ENCODE peak calls at places on chromosomes 11 and 22, in four cellular contexts. One of them, this sample, is unnamed.

GRCh38 chr22:27139935-27140493 is 482.6 kb downstream of the MIAT start:
- DNase-seq in tibial artery: no peak
- DNase-seq in activated B cell treated with CpG ODN at 0.5 μM for 24 hours: no peak
- DNase-seq in AG09319: no peak
- DNase-seq in this sample: no peak

GRCh38 chr11:47412152-47412746 is 3.9 kb downstream of the SLC39A13 start:
- DNase-seq in tibial artery: no peak
- DNase-seq in activated B cell treated with CpG ODN at 0.5 μM for 24 hours: peak; percentile 60
- DNase-seq in AG09319: no peak
- DNase-seq in this sample: peak; percentile 54

GRCh38 chr22:49300951-49301397 is 526.7 kb downstream of the BRD1 start:
- DNase-seq in tibial artery: peak; percentile 28
- DNase-seq in activated B cell treated with CpG ODN at 0.5 μM for 24 hours: no peak
- DNase-seq in AG09319: no peak
- DNase-seq in this sample: no peak

GRCh38 chr11:118846181-118846946 is 37.3 kb upstream of the CXCR5 start:
- DNase-seq in tibial artery: no peak
- DNase-seq in activated B cell treated with CpG ODN at 0.5 μM for 24 hours: no peak
- DNase-seq in AG09319: no peak
- DNase-seq in this sample: no peak

GRCh38 chr11:68401856-68402255 is 58.7 kb upstream of the PPP6R3 start:
- DNase-seq in tibial artery: no peak
- DNase-seq in activated B cell treated with CpG ODN at 0.5 μM for 24 hours: no peak
- DNase-seq in AG09319: no peak
- DNase-seq in this sample: no peak

GRCh38 chr22:39664485-39665200 is 94.1 kb downstream of the CACNA1I start:
- DNase-seq in tibial artery: no peak
- DNase-seq in activated B cell treated with CpG ODN at 0.5 μM for 24 hours: peak; percentile 27
- DNase-seq in AG09319: no peak
- DNase-seq in this sample: no peak

GRCh38 chr11:134519788-134520187 is 107.7 kb upstream of the B3GAT1 start:
- DNase-seq in tibial artery: no peak
- DNase-seq in activated B cell treated with CpG ODN at 0.5 μM for 24 hours: no peak
- DNase-seq in AG09319: no peak
- DNase-seq in this sample: no peak

GRCh38 chr22:22681221-22681739 is 36.9 kb downstream of the GGTLC2 start:
- DNase-seq in tibial artery: no peak
- DNase-seq in activated B cell treated with CpG ODN at 0.5 μM for 24 hours: no peak
- DNase-seq in AG09319: peak; percentile 10
- DNase-seq in this sample: no peak

GRCh38 chr11:102347526-102348331 is 715 bp downstream of the BIRC2 start:
- DNase-seq in tibial artery: no peak
- DNase-seq in activated B cell treated with CpG ODN at 0.5 μM for 24 hours: no peak
- DNase-seq in AG09319: no peak
- DNase-seq in this sample: no peak

GRCh38 chr11:28400236-28401100 is 292.3 kb downstream of the METTL15 start:
- DNase-seq in tibial artery: no peak
- DNase-seq in activated B cell treated with CpG ODN at 0.5 μM for 24 hours: no peak
- DNase-seq in AG09319: peak; percentile 36
- DNase-seq in this sample: no peak

GRCh38 chr11:27718853-27719574 is 18.8 kb upstream of the BDNF start:
- DNase-seq in tibial artery: peak; percentile 65
- DNase-seq in activated B cell treated with CpG ODN at 0.5 μM for 24 hours: no peak
- DNase-seq in AG09319: no peak
- DNase-seq in this sample: no peak

GRCh38 chr11:8059571-8060011 is 21.4 kb upstream of the TUB start:
- DNase-seq in tibial artery: no peak
- DNase-seq in activated B cell treated with CpG ODN at 0.5 μM for 24 hours: no peak
- DNase-seq in AG09319: no peak
- DNase-seq in this sample: no peak

GRCh38 chr22:30821863-30822215 is 127.2 kb downstream of the OSBP2 start:
- DNase-seq in tibial artery: peak; percentile 46
- DNase-seq in activated B cell treated with CpG ODN at 0.5 μM for 24 hours: no peak
- DNase-seq in AG09319: no peak
- DNase-seq in this sample: no peak

GRCh38 chr11:266676-267439 is 11.3 kb upstream of the NLRP6 start:
- DNase-seq in tibial artery: peak; percentile 66
- DNase-seq in activated B cell treated with CpG ODN at 0.5 μM for 24 hours: no peak
- DNase-seq in AG09319: no peak
- DNase-seq in this sample: no peak

GRCh38 chr11:46686886-46687810 is 13.3 kb downstream of the ARHGAP1 start:
- DNase-seq in tibial artery: no peak
- DNase-seq in activated B cell treated with CpG ODN at 0.5 μM for 24 hours: no peak
- DNase-seq in AG09319: peak; percentile 22
- DNase-seq in this sample: no peak

GRCh38 chr11:27907534-27907933 is 200.4 kb downstream of the KIF18A start:
- DNase-seq in tibial artery: no peak
- DNase-seq in activated B cell treated with CpG ODN at 0.5 μM for 24 hours: no peak
- DNase-seq in AG09319: no peak
- DNase-seq in this sample: no peak

GRCh38 chr11:11265994-11266606 is 87.0 kb downstream of the CSNK2A3 start:
- DNase-seq in tibial artery: no peak
- DNase-seq in activated B cell treated with CpG ODN at 0.5 μM for 24 hours: no peak
- DNase-seq in AG09319: no peak
- DNase-seq in this sample: peak; percentile 26

GRCh38 chr11:2681408-2682145 is 18.2 kb downstream of the KCNQ1OT1 start:
- DNase-seq in tibial artery: no peak
- DNase-seq in activated B cell treated with CpG ODN at 0.5 μM for 24 hours: no peak
- DNase-seq in AG09319: no peak
- DNase-seq in this sample: peak; percentile 6

GRCh38 chr11:72736452-72737069 is 15.6 kb downstream of the ARAP1 start:
- DNase-seq in tibial artery: no peak
- DNase-seq in activated B cell treated with CpG ODN at 0.5 μM for 24 hours: peak; percentile 47
- DNase-seq in AG09319: no peak
- DNase-seq in this sample: peak; percentile 78

GRCh38 chr22:37534445-37534844 is 15.2 kb upstream of the CARD10 start:
- DNase-seq in tibial artery: no peak
- DNase-seq in activated B cell treated with CpG ODN at 0.5 μM for 24 hours: no peak
- DNase-seq in AG09319: no peak
- DNase-seq in this sample: no peak

GRCh38 chr11:1226981-1227550 is 4.2 kb downstream of the MUC5B start:
- DNase-seq in tibial artery: peak; percentile 61
- DNase-seq in activated B cell treated with CpG ODN at 0.5 μM for 24 hours: no peak
- DNase-seq in AG09319: no peak
- DNase-seq in this sample: no peak

GRCh38 chr11:34466802-34467488 is 28.2 kb downstream of the CAT start:
- DNase-seq in tibial artery: no peak
- DNase-seq in activated B cell treated with CpG ODN at 0.5 μM for 24 hours: no peak
- DNase-seq in AG09319: no peak
- DNase-seq in this sample: no peak

GRCh38 chr11:67287355-67288197 is 1.5 kb upstream of the ANKRD13D start:
- DNase-seq in tibial artery: no peak
- DNase-seq in activated B cell treated with CpG ODN at 0.5 μM for 24 hours: no peak
- DNase-seq in AG09319: no peak
- DNase-seq in this sample: no peak

GRCh38 chr11:67285541-67286498 is 3.3 kb upstream of the ANKRD13D start:
- DNase-seq in tibial artery: no peak
- DNase-seq in activated B cell treated with CpG ODN at 0.5 μM for 24 hours: no peak
- DNase-seq in AG09319: no peak
- DNase-seq in this sample: peak; percentile 67

GRCh38 chr11:67284811-67285540 is 4.1 kb upstream of the ANKRD13D start:
- DNase-seq in tibial artery: no peak
- DNase-seq in activated B cell treated with CpG ODN at 0.5 μM for 24 hours: no peak
- DNase-seq in AG09319: no peak
- DNase-seq in this sample: no peak

GRCh38 chr11:67288198-67288451 is 978 bp upstream of the ANKRD13D start:
- DNase-seq in tibial artery: no peak
- DNase-seq in activated B cell treated with CpG ODN at 0.5 μM for 24 hours: no peak
- DNase-seq in AG09319: no peak
- DNase-seq in this sample: no peak

GRCh38 chr11:67286621-67287333 is 2.3 kb upstream of the ANKRD13D start:
- DNase-seq in tibial artery: no peak
- DNase-seq in activated B cell treated with CpG ODN at 0.5 μM for 24 hours: no peak
- DNase-seq in AG09319: no peak
- DNase-seq in this sample: no peak
- TF ChIP-seq CTCF in tibial artery: no peak
- TF ChIP-seq CTCF in activated B cell treated with CpG ODN at 0.5 μM for 24 hours: no peak
- TF ChIP-seq CTCF in AG09319: no peak
- TF ChIP-seq CTCF in this sample: no peak

DNA sequence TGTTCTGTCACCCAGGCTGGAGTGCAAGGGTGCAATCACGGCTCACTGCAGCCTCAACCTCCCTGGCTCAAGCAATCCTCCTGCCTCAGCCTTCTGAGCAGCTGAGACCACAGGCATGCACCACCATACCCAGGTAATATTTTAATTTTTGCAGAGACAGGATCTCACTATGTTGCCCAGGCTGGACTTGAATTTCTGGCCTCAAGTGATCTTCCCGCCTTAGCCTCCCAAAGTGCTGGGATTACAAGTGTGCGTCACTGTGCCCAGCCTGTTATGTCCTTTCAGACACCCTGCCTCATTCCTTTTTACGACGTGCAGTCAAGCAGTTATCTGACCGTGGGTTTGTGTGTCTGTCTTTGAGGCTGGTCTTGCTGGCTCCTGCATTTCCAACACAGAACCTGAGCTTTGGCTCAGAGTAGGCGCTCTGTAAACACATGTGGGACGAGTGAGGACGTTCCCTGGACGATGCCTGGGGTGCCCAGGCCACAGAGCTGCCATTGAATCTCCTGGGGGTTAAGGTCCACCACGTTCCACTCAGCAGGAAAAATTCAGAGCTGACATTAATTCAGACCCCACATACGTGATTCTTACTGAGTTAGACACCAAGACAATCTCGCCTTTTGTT is 21.6 kb upstream of the EMID1 start:
- DNase-seq in tibial artery: peak; percentile 13
- DNase-seq in activated B cell treated with CpG ODN at 0.5 μM for 24 hours: no peak
- DNase-seq in AG09319: no peak
- DNase-seq in this sample: no peak
- TF ChIP-seq CTCF in tibial artery: no peak
- TF ChIP-seq CTCF in activated B cell treated with CpG ODN at 0.5 μM for 24 hours: no peak
- TF ChIP-seq CTCF in AG09319: no peak
- TF ChIP-seq CTCF in this sample: no peak

DNA sequence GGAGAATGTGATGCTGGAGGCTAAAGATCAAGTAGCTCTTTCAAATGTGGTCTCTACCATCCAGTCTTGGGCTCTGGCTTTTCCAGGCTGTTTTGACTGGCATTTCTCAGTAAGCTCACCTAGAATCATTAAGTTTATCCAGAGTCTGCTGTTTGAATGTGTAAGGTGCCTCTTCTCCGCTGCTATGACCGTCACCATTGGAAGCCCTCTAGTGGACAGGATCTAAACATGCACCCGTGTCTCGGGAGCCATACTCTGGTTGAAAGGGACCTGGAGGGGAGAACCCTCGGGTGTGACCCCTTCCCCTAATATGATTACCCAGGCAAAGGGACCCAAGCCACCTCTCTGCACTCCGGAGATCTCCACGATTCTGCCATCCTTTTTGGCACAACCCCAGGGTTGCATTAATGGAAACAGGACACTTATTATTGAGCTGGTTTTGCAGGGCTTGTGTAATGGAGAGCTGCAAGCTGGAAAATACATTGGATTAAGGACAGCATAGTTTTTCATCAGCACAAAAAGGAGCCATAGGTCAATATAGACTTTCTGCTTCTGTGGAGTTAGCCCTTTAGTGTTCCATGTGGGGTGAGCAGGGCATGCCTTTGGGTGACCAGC is 191.0 kb upstream of the LARGE1 start:
- DNase-seq in tibial artery: no peak
- DNase-seq in activated B cell treated with CpG ODN at 0.5 μM for 24 hours: peak; percentile 17
- DNase-seq in AG09319: no peak
- DNase-seq in this sample: no peak
- TF ChIP-seq CTCF in tibial artery: peak; percentile 56
- TF ChIP-seq CTCF in activated B cell treated with CpG ODN at 0.5 μM for 24 hours: no peak
- TF ChIP-seq CTCF in AG09319: peak; percentile 36
- TF ChIP-seq CTCF in this sample: peak; percentile 30

GRCh38 chr11:65381721-65382035 is 768 bp downstream of the SLC25A45 start:
- DNase-seq in tibial artery: no peak
- DNase-seq in activated B cell treated with CpG ODN at 0.5 μM for 24 hours: no peak
- DNase-seq in AG09319: no peak
- DNase-seq in this sample: no peak
- TF ChIP-seq CTCF in tibial artery: no peak
- TF ChIP-seq CTCF in activated B cell treated with CpG ODN at 0.5 μM for 24 hours: no peak
- TF ChIP-seq CTCF in AG09319: no peak
- TF ChIP-seq CTCF in this sample: no peak